ENCODE peak calls at places on chromosomes 4 and X, in six cellular contexts. J is transverse colon; X is stimulated activated CD4-positive, alpha-beta T cell treated with anti-CD3 and anti-CD28 coated beads, Interleukin-1b, Interleukin-23, amount 100 ng/mL, for 48 hours; P is GM13976; Q is NCI-H748 treated with DMSO at 0.1 percent for 48 hours; Z is GM12865. W is an unnamed sample.

GRCh38 chrX:15344106-15344505 is 8.8 kb upstream of the PIGA start:
- DNase-seq in J (no peak), X (no peak), P (no peak), Q (no peak), Z (no peak), W (no peak)

GRCh38 chrX:8820910-8821527 is 19.8 kb upstream of the FAM9A start:
- DNase-seq in J (no peak), X (no peak), P (no peak), Q (peak; percentile 70), Z (no peak), W (no peak)

GRCh38 chr4:153024466-153024865 is 88.3 kb downstream of the FHDC1 start:
- DNase-seq in J (no peak), X (no peak), P (no peak), Q (no peak), Z (no peak), W (no peak)

GRCh38 chr4:78552398-78553396 is 1.1 kb downstream of the ANXA3 start:
- DNase-seq in J (no peak), X (no peak), P (no peak), Q (no peak), Z (no peak), W (no peak)

GRCh38 chr4:10781805-10782204 is 97.2 kb upstream of the CLNK start:
- DNase-seq in J (no peak), X (no peak), P (peak; percentile 45), Q (no peak), Z (peak; percentile 47), W (no peak)

GRCh38 chr4:150367326-150367725 is 214.6 kb upstream of the MAB21L2 start:
- DNase-seq in J (no peak), X (no peak), P (no peak), Q (peak; percentile 10), Z (no peak), W (no peak)

GRCh38 chr4:140806175-140806574 is 50.0 kb upstream of the TBC1D9 start:
- DNase-seq in J (no peak), X (no peak), P (peak; percentile 43), Q (no peak), Z (peak; percentile 83), W (no peak)

GRCh38 chr4:8578717-8579116 is 1.5 kb upstream of the GPR78 start:
- DNase-seq in J (no peak), X (no peak), P (no peak), Q (no peak), Z (no peak), W (no peak)

GRCh38 chrX:132532955-132533354 is 44.1 kb upstream of the MBNL3 start:
- DNase-seq in J (no peak), X (no peak), P (no peak), Q (no peak), Z (no peak), W (no peak)

GRCh38 chr4:152294331-152294730 is 241.6 kb downstream of the FBXW7 start:
- DNase-seq in J (no peak), X (no peak), P (no peak), Q (no peak), Z (no peak), W (no peak)

GRCh38 chr4:186820371-186820990 is 96.8 kb upstream of the FAT1 start:
- DNase-seq in J (peak; percentile 68), X (no peak), P (no peak), Q (no peak), Z (no peak), W (no peak)

GRCh38 chr4:186191266-186192067 is at the start of gene CYP4V2:
- DNase-seq in J (peak; percentile 92), X (peak; percentile 88), P (peak; percentile 96), Q (no peak), Z (peak; percentile 95), W (peak; percentile 90)

GRCh38 chr4:25843340-25844097 is 19.3 kb downstream of the SEL1L3 start:
- DNase-seq in J (peak; percentile 59), X (no peak), P (peak; percentile 51), Q (no peak), Z (peak; percentile 21), W (no peak)

GRCh38 chr4:84389406-84389805 is 109.7 kb downstream of the NKX6-1 start:
- DNase-seq in J (no peak), X (no peak), P (no peak), Q (no peak), Z (no peak), W (no peak)

GRCh38 chr4:69818060-69818639 is 41.8 kb downstream of the SULT1E1 start:
- DNase-seq in J (no peak), X (no peak), P (no peak), Q (no peak), Z (no peak), W (no peak)

GRCh38 chr4:100983426-100983825 is 363.9 kb downstream of the PPP3CA start:
- DNase-seq in J (no peak), X (no peak), P (no peak), Q (no peak), Z (no peak), W (no peak)

GRCh38 chrX:115582035-115582870 is 21.3 kb downstream of the PLS3 start:
- DNase-seq in J (no peak), X (no peak), P (no peak), Q (no peak), Z (no peak), W (no peak)

GRCh38 chr4:113394730-113395530 is 345.5 kb downstream of the ANK2 start:
- DNase-seq in J (peak; percentile 35), X (peak; percentile 21), P (peak; percentile 41), Q (peak; percentile 77), Z (peak; percentile 85), W (peak; percentile 39)

GRCh38 chr4:30847958-30848357 is 127.8 kb downstream of the PCDH7 start:
- DNase-seq in J (no peak), X (no peak), P (no peak), Q (no peak), Z (no peak), W (no peak)

GRCh38 chr4:145843651-145844050 is 95.0 kb downstream of the ZNF827 start:
- DNase-seq in J (no peak), X (no peak), P (no peak), Q (no peak), Z (no peak), W (no peak)

GRCh38 chr4:3867403-3868100 is 101.4 kb downstream of the ADRA2C start:
- DNase-seq in J (no peak), X (no peak), P (no peak), Q (no peak), Z (no peak), W (no peak)